ENCODE peak calls at places on chromosomes 4 and X, in six cellular contexts. One of them, this sample, is unnamed.

GRCh38 chr4:38803833-38804653 is 548 bp downstream of the TLR1 start:
- DNase-seq in GM23338: no peak
- DNase-seq in MM.1S: peak
- DNase-seq in cardiac fibroblast: peak
- DNase-seq in right lobe of liver: no peak
- DNase-seq in foreskin fibroblast: no peak
- DNase-seq in this sample: no peak

GRCh38 chr4:151629097-151629783 is 131.6 kb downstream of the GATB start:
- DNase-seq in GM23338: no peak
- DNase-seq in foreskin fibroblast: no peak
- DNase-seq in MM.1S: no peak
- DNase-seq in cardiac fibroblast: no peak
- DNase-seq in right lobe of liver: no peak
- DNase-seq in this sample: no peak

GRCh38 chr4:139790291-139790690 is 124.7 kb downstream of the MGST2 start:
- DNase-seq in MM.1S: no peak
- DNase-seq in cardiac fibroblast: no peak
- DNase-seq in foreskin fibroblast: no peak
- DNase-seq in GM23338: no peak
- DNase-seq in right lobe of liver: no peak
- DNase-seq in this sample: no peak

GRCh38 chr4:80587861-80588385 is 252.4 kb downstream of the CFAP299 start:
- DNase-seq in cardiac fibroblast: no peak
- DNase-seq in GM23338: no peak
- DNase-seq in MM.1S: no peak
- DNase-seq in foreskin fibroblast: no peak
- DNase-seq in right lobe of liver: no peak
- DNase-seq in this sample: no peak

GRCh38 chrX:97123001-97123400 is 239.3 kb downstream of the RPA4 start:
- DNase-seq in cardiac fibroblast: no peak
- DNase-seq in foreskin fibroblast: no peak
- DNase-seq in MM.1S: no peak
- DNase-seq in GM23338: no peak
- DNase-seq in right lobe of liver: no peak
- DNase-seq in this sample: no peak

GRCh38 chr4:82890602-82890912 is 396 bp downstream of the SEC31A start:
- DNase-seq in GM23338: no peak
- DNase-seq in foreskin fibroblast: no peak
- DNase-seq in right lobe of liver: no peak
- DNase-seq in cardiac fibroblast: no peak
- DNase-seq in MM.1S: no peak
- DNase-seq in this sample: no peak

GRCh38 chr4:146333187-146333894 is 119.0 kb downstream of the REELD1 start:
- DNase-seq in foreskin fibroblast: peak
- DNase-seq in MM.1S: peak
- DNase-seq in GM23338: no peak
- DNase-seq in cardiac fibroblast: peak
- DNase-seq in right lobe of liver: no peak
- DNase-seq in this sample: no peak

GRCh38 chr4:130851107-130851506 is 1755.2 kb downstream of the C4orf33 start:
- DNase-seq in foreskin fibroblast: no peak
- DNase-seq in GM23338: no peak
- DNase-seq in cardiac fibroblast: no peak
- DNase-seq in right lobe of liver: no peak
- DNase-seq in MM.1S: no peak
- DNase-seq in this sample: no peak

GRCh38 chr4:42310343-42310742 is 86.9 kb upstream of the SHISA3 start:
- DNase-seq in foreskin fibroblast: no peak
- DNase-seq in right lobe of liver: no peak
- DNase-seq in GM23338: peak
- DNase-seq in MM.1S: no peak
- DNase-seq in cardiac fibroblast: no peak
- DNase-seq in this sample: no peak

GRCh38 chr4:138749303-138749702 is 266.3 kb upstream of the NOCT start:
- DNase-seq in right lobe of liver: no peak
- DNase-seq in foreskin fibroblast: peak
- DNase-seq in GM23338: no peak
- DNase-seq in MM.1S: no peak
- DNase-seq in cardiac fibroblast: peak
- DNase-seq in this sample: no peak
- H3K4me3 ChIP-seq in right lobe of liver: no peak
- H3K4me3 ChIP-seq in foreskin fibroblast: no peak
- H3K4me3 ChIP-seq in GM23338: no peak
- H3K4me3 ChIP-seq in MM.1S: no peak
- H3K4me3 ChIP-seq in cardiac fibroblast: no peak
- H3K4me3 ChIP-seq in this sample: no peak

GRCh38 chrX:51860679-51861078 is 32.7 kb upstream of the MAGED1 start:
- DNase-seq in right lobe of liver: no peak
- DNase-seq in MM.1S: peak
- DNase-seq in cardiac fibroblast: peak
- DNase-seq in foreskin fibroblast: peak
- DNase-seq in GM23338: peak
- DNase-seq in this sample: no peak
- TF ChIP-seq CTCF in right lobe of liver: peak
- TF ChIP-seq CTCF in MM.1S: peak
- TF ChIP-seq CTCF in cardiac fibroblast: peak
- TF ChIP-seq CTCF in foreskin fibroblast: peak
- TF ChIP-seq CTCF in GM23338: peak
- TF ChIP-seq CTCF in this sample: peak

GRCh38 chr4:40307627-40308497 is 27.3 kb upstream of the CHRNA9 start:
- DNase-seq in cardiac fibroblast: no peak
- DNase-seq in foreskin fibroblast: no peak
- DNase-seq in GM23338: peak
- DNase-seq in right lobe of liver: no peak
- DNase-seq in MM.1S: peak
- DNase-seq in this sample: no peak
- H3K4me3 ChIP-seq in cardiac fibroblast: no peak
- H3K4me3 ChIP-seq in foreskin fibroblast: no peak
- H3K4me3 ChIP-seq in GM23338: no peak
- H3K4me3 ChIP-seq in right lobe of liver: no peak
- H3K4me3 ChIP-seq in MM.1S: peak
- H3K4me3 ChIP-seq in this sample: no peak

DNA sequence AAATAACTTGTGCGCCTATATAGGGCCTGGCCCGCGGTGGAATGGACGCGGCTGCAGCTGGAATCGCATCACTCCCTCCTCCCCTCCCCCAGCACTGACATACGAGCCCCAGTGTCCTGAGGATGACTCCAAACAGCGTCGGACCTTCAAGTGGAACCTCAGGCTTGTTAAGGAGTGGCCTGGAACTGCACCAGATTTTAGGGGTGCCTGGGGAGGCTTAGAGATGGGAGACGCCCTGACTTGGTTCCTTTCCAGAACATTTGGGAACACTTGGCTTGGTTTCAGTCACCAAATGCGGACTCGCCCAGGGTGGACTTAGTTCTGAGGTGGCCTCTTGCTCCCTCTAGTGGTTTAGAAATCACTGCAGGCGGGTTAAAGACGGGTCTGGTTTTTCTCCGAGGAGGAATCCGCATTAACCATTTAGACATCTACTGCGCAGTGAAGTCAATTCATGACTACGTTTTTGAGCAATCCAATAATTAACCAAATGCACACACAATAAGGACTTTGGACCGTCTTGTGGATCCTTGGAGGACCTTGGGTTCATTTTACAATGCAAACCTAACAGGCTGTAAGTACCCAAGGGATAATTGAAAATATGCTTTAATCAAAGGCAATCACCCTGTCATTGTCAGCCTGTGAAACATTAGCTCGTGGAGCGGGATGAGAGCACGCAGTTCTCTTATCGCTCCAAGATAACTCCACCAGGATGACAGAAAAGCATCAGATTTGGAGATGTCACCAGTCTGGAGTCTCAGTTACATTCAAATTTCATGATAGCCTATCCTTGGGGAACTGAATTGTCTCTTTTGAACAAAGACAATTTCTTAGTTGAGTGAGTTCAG is 11.2 kb upstream of the PDGFRA start:
- DNase-seq in GM23338: peak
- DNase-seq in MM.1S: peak
- DNase-seq in foreskin fibroblast: peak
- DNase-seq in cardiac fibroblast: peak
- DNase-seq in right lobe of liver: peak
- DNase-seq in this sample: peak
- TF ChIP-seq CTCF in GM23338: peak
- TF ChIP-seq CTCF in MM.1S: peak
- TF ChIP-seq CTCF in foreskin fibroblast: peak
- TF ChIP-seq CTCF in cardiac fibroblast: peak
- TF ChIP-seq CTCF in right lobe of liver: peak
- TF ChIP-seq CTCF in this sample: peak

DNA sequence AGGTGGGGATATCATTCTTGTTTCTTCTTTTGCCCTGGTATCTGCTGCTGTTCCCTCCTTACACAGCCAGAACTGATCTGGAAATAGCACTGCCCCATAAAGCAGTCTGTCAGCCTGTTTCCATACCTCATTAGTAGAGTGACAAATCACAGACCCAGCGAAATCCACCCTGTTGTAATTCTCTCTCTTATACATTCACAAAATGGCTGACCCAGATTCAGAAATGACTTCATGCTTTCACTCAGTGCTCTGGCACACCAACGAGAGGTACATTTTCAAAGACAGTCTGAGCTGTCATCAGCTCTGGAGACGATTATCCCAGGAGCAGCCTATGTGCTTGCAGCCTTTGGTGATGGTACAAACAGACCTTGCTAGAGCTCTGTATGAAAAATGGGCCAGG is 164.6 kb downstream of the AFF2 start:
- DNase-seq in right lobe of liver: no peak
- DNase-seq in GM23338: no peak
- DNase-seq in MM.1S: no peak
- DNase-seq in foreskin fibroblast: no peak
- DNase-seq in cardiac fibroblast: no peak
- DNase-seq in this sample: no peak
- H3K4me3 ChIP-seq in right lobe of liver: no peak
- H3K4me3 ChIP-seq in GM23338: no peak
- H3K4me3 ChIP-seq in MM.1S: no peak
- H3K4me3 ChIP-seq in foreskin fibroblast: no peak
- H3K4me3 ChIP-seq in cardiac fibroblast: no peak
- H3K4me3 ChIP-seq in this sample: no peak